ENCODE peak calls at places on chromosomes 4 and X, in eight cellular contexts. A is memory B cell; X is nephron progenitor cell; H is progenitor cell of endocrine pancreas; P is NCI-H2029; J is activated CD4-positive, alpha-beta T cell treated with anti-CD3 and anti-CD28 coated beads for 24 hours; L is GM13976; S is foreskin fibroblast. V is an unnamed sample.

GRCh38 chrX:22748093-22748999 is 251.4 kb upstream of the DDX53 start:
- DNase-seq in A (peak), X (peak), H (peak), P (peak), J (no peak), L (peak), S (no peak), V (peak)

GRCh38 chr4:183200453-183200852 is 101.4 kb downstream of the WWC2 start:
- DNase-seq in A (no peak), X (no peak), H (no peak), P (peak), J (no peak), L (no peak), S (peak), V (peak)

GRCh38 chr4:73208376-73208775 is 50.2 kb downstream of the ANKRD17 start:
- DNase-seq in A (no peak), X (no peak), H (no peak), P (no peak), J (no peak), L (no peak), S (peak), V (peak)

GRCh38 chr4:28287837-28288236 is 1427.2 kb downstream of the STIM2 start:
- DNase-seq in A (no peak), X (no peak), H (no peak), P (no peak), J (no peak), L (no peak), S (peak), V (peak)

GRCh38 chr4:55359397-55359916 is 13.4 kb downstream of the SRD5A3 start:
- DNase-seq in A (no peak), X (no peak), H (no peak), P (no peak), J (no peak), L (no peak), S (no peak), V (peak)

GRCh38 chrX:39967348-39967747 is 130.4 kb downstream of the BCOR start:
- DNase-seq in A (no peak), X (no peak), H (no peak), P (no peak), J (no peak), L (no peak), S (no peak), V (peak)

GRCh38 chr4:154485127-154485773 is 6.3 kb downstream of the DCHS2 start:
- DNase-seq in A (no peak), X (no peak), H (no peak), P (no peak), J (no peak), L (peak), S (no peak), V (no peak)

GRCh38 chrX:44344687-44345086 is 1.2 kb upstream of the EFHC2 start:
- DNase-seq in A (no peak), X (no peak), H (no peak), P (no peak), J (no peak), L (no peak), S (no peak), V (no peak)

GRCh38 chr4:108193891-108194672 is 25.4 kb upstream of the LEF1 start:
- DNase-seq in A (no peak), X (no peak), H (no peak), P (no peak), J (no peak), L (no peak), S (no peak), V (no peak)

GRCh38 chrX:48971325-48972213 is at the start of gene KCND1:
- DNase-seq in A (no peak), X (peak), H (peak), P (no peak), J (peak), L (no peak), S (peak), V (peak)

GRCh38 chrX:19840899-19841648 is 46.3 kb downstream of the SH3KBP1 start:
- DNase-seq in A (no peak), X (no peak), H (no peak), P (no peak), J (no peak), L (no peak), S (no peak), V (no peak)

GRCh38 chrX:23854945-23855344 is 52.8 kb downstream of the APOO start:
- DNase-seq in A (no peak), X (no peak), H (no peak), P (no peak), J (no peak), L (no peak), S (no peak), V (peak)

GRCh38 chr4:103008875-103009729 is 10.4 kb downstream of the SLC9B1 start:
- DNase-seq in A (peak), X (no peak), H (no peak), P (peak), J (no peak), L (peak), S (peak), V (peak)

GRCh38 chr4:13705521-13706035 is 78.1 kb upstream of the BOD1L1 start:
- DNase-seq in A (no peak), X (no peak), H (no peak), P (peak), J (no peak), L (no peak), S (no peak), V (peak)

GRCh38 chrX:12460929-12461328 is 322.7 kb downstream of the FRMPD4 start:
- DNase-seq in A (no peak), X (no peak), H (no peak), P (no peak), J (no peak), L (no peak), S (no peak), V (no peak)

GRCh38 chr4:1928356-1929235 is 57.4 kb downstream of the NSD2 start:
- DNase-seq in A (no peak), X (no peak), H (no peak), P (no peak), J (no peak), L (no peak), S (no peak), V (peak)

GRCh38 chrX:1493877-1494510 is 41.3 kb upstream of the ASMTL start:
- DNase-seq in A (peak), X (no peak), H (no peak), P (no peak), J (no peak), L (peak), S (no peak), V (no peak)

GRCh38 chrX:100413231-100413630 is 3.2 kb upstream of the PCDH19 start:
- DNase-seq in A (peak), X (peak), H (no peak), P (peak), J (no peak), L (peak), S (peak), V (peak)

GRCh38 chr4:121784975-121785374 is 16.1 kb upstream of the EXOSC9 start:
- DNase-seq in A (no peak), X (no peak), H (no peak), P (no peak), J (no peak), L (no peak), S (peak), V (peak)

GRCh38 chrX:33336783-33337182 is 125.4 kb upstream of the DMD start:
- DNase-seq in A (no peak), X (peak), H (no peak), P (no peak), J (no peak), L (no peak), S (no peak), V (peak)

GRCh38 chr4:5954056-5954760 is 61.3 kb upstream of the CRMP1 start:
- DNase-seq in A (no peak), X (no peak), H (no peak), P (no peak), J (no peak), L (no peak), S (no peak), V (no peak)

V was measured in GM23248.